ENCODE peak calls at places on chromosome 14, in ten cellular contexts. X is heart right ventricle, S is fibroblast of lung, H is cardiac muscle cell, U is ovary, M is mesenchymal stem cell, T is stomach, J is IMR-90, I is uterus, Q is HepG2. A is an unnamed sample.

GRCh38 chr14:77249286-77249685 is 21.7 kb downstream of the NGB start:
- DNase-seq in X (no peak), S (no peak), H (no peak), U (no peak), M (no peak), T (no peak), J (no peak), I (no peak), Q (no peak), A (no peak)

GRCh38 chr14:38884109-38884508 is 218.9 kb downstream of the SEC23A start:
- DNase-seq in X (no peak), S (no peak), H (no peak), U (no peak), M (no peak), T (no peak), J (no peak), I (no peak), Q (peak), A (no peak)

GRCh38 chr14:102776761-102777710 is at the start of gene TRAF3:
- DNase-seq in X (peak), S (peak), H (peak), U (peak), M (peak), T (peak), J (peak), I (peak), Q (no peak), A (peak)

GRCh38 chr14:74532246-74532645 is 38.7 kb downstream of the ISCA2 start:
- DNase-seq in X (no peak), S (no peak), H (no peak), U (no peak), M (no peak), T (no peak), J (no peak), I (no peak), Q (no peak), A (no peak)

GRCh38 chr14:77660754-77661153 is 44.3 kb upstream of the SPTLC2 start:
- DNase-seq in X (no peak), S (no peak), H (no peak), U (no peak), M (no peak), T (no peak), J (no peak), I (no peak), Q (no peak), A (no peak)

GRCh38 chr14:76724827-76725550 is 36.3 kb upstream of the VASH1 start:
- DNase-seq in X (no peak), S (no peak), H (no peak), U (no peak), M (no peak), T (no peak), J (no peak), I (no peak), Q (no peak), A (no peak)

GRCh38 chr14:49961270-49962222 is 68.7 kb downstream of the ARF6 start:
- DNase-seq in X (no peak), S (no peak), H (no peak), U (no peak), M (no peak), T (no peak), J (peak), I (no peak), Q (no peak), A (no peak)

GRCh38 chr14:101591582-101591981 is 30.3 kb downstream of the DIO3 start:
- DNase-seq in X (no peak), S (no peak), H (no peak), U (no peak), M (no peak), T (peak), J (no peak), I (no peak), Q (no peak), A (no peak)

GRCh38 chr14:95185033-95185432 is 27.7 kb upstream of the DICER1 start:
- DNase-seq in X (no peak), S (no peak), H (no peak), U (no peak), M (no peak), T (no peak), J (no peak), I (no peak), Q (no peak), A (no peak)

GRCh38 chr14:94451826-94452225 is 774 bp downstream of the SERPINA11 start:
- DNase-seq in X (no peak), S (no peak), H (no peak), U (no peak), M (no peak), T (no peak), J (no peak), I (no peak), Q (no peak), A (no peak)

GRCh38 chr14:101511620-101512395 is 49.5 kb upstream of the DIO3 start:
- DNase-seq in X (no peak), S (no peak), H (no peak), U (no peak), M (no peak), T (no peak), J (no peak), I (no peak), Q (no peak), A (no peak)

GRCh38 chr14:22870811-22871199 is 735 bp upstream of the LRP10 start:
- DNase-seq in X (no peak), S (no peak), H (no peak), U (no peak), M (no peak), T (no peak), J (no peak), I (no peak), Q (no peak), A (no peak)
- H3K4me3 ChIP-seq in X (peak), S (peak), H (peak), U (peak), M (peak), T (peak), J (peak), I (peak), Q (peak), A (peak)

GRCh38 chr14:105616802-105617192 is 90.4 kb downstream of the TMEM121 start:
- DNase-seq in X (peak), S (no peak), H (no peak), U (no peak), M (no peak), T (no peak), J (no peak), I (no peak), Q (no peak), A (no peak)
- H3K27ac ChIP-seq in X (no peak), S (no peak), H (no peak), U (no peak), M (no peak), T (no peak), J (no peak), I (no peak), Q (no peak), A (no peak)

GRCh38 chr14:61585598-61586538 is 109.4 kb upstream of the HIF1A start:
- DNase-seq in X (peak), S (peak), H (peak), U (peak), M (peak), T (peak), J (peak), I (peak), Q (no peak), A (peak)
- H3K4me3 ChIP-seq in X (no peak), S (no peak), H (no peak), U (no peak), M (peak), T (no peak), J (no peak), I (no peak), Q (no peak), A (no peak)

DNA sequence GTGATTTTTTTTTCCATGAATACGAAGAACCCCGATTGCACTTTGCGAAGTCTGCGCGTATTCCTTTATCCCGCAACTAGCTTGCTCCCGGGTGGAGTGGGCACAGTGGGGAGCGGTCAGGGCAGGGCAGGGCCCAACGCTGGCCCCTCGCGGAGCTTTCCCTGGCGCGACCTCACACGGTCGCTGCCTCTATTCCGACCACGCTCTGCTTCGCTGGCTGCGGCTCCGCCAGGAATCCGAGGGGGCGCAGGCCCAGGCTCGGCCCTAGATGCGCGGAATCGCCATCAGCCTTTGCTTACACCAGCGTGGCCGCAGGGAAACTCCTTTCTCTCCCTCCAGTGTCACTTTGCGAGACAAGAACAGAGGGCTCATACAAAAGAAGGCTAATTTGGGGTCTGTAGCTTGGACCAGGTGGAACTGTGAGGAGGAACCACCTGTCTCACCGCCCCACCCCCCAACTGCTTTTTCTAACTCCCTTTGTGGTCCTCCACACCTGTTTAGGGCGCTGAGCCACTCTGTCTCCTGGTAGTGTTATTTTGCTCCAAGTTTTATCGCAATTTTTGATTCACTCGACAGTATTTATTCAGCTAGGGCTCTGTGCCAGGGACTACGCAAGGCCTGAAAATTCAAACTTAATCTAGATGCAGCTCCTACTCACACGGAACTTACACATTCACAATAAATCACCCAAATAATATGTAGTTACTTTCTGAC is 3.1 kb upstream of the NKX2-1 start:
- DNase-seq in X (no peak), S (no peak), H (no peak), U (no peak), M (no peak), T (no peak), J (no peak), I (no peak), Q (no peak), A (no peak)
- H3K27ac ChIP-seq in X (no peak), S (no peak), H (no peak), U (no peak), M (no peak), T (no peak), J (no peak), I (no peak), Q (no peak), A (no peak)

DNA sequence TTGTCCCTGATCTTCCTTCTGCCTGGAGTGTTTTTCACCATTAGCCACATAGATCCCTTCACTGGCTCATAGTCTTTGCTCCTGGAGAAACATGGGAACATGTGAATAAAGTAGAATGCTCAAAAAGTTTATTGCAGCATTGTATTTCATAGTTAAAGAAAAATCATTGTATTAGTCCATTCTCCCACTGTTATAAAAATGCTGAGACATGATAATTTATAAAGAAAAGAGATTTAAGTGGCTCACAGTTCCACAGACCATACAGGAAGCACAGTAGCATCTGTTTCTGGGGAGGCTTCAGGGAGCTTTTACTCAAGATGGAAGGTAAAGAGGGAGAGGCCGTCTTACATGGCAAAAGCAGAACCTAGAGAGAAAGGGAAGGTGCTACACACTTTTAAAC is 238.3 kb upstream of the OR4E1 start:
- DNase-seq in X (no peak), S (no peak), H (no peak), U (no peak), M (no peak), T (no peak), J (no peak), I (no peak), Q (no peak), A (no peak)
- H3K4me3 ChIP-seq in X (no peak), S (no peak), H (no peak), U (no peak), M (no peak), T (no peak), J (no peak), I (no peak), Q (no peak), A (no peak)

DNA sequence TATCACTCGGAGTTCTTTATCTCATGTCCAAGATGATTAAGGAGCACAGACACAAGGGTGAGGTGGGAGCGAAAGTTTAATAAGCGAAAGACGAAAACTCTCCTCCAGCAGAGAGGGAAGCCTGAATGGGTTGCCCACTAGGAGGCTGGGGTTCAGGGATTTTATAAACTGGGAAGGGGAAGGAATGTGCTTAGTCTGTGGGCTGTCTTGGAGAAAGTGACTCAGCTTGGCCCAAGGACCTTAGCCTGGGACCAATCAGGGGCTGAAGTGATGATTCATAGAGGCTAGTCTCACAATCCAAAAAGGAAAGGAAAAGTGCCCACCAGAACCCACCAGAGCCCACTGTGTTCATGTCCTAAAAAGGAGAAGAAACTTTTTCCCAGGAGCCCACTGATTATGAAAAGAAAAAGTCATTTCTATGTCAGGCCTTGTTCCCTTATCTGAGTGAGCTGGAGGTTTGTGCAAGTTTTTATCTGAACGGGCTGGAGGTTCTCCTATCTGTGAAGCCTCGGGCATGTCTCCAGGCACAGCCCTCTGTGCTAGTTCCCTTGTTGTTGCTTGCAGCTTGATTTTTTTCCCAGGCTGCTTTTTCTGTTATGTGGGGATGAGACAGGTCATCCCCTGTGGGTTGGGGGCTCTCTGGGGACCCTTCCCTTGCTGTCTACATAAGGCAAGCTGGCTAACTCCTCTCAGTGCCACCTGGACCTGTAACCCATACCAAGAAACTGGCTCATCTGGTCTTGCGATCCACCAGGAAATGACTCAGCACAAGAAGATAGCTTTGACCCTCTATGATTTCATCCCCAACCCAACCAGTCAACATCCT is 8.3 kb upstream of the GOLGA5 start:
- DNase-seq in X (peak), S (peak), H (peak), U (peak), M (peak), T (peak), J (peak), I (peak), Q (no peak), A (no peak)
- H3K27ac ChIP-seq in X (peak), S (peak), H (peak), U (peak), M (no peak), T (peak), J (peak), I (peak), Q (no peak), A (peak)

A was measured in sigmoid colon.